ENCODE peak calls at places on chromosome 14, in five cellular contexts. U is left colon; P is stimulated activated CD4-positive, alpha-beta T cell treated with anti-CD3 and anti-CD28 coated beads, Interleukin-4, amount 100 ng/mL, for 4 hours; H is NCI-H1105; G is HL-60. F is an unnamed sample.

GRCh38 chr14:45902241-45902640 is 649.2 kb upstream of the MIS18BP1 start:
- DNase-seq in G (no peak), P (no peak), U (no peak), H (no peak), F (no peak)

GRCh38 chr14:77421241-77421640 is 2.1 kb downstream of the NOXRED1 start:
- DNase-seq in U (no peak), G (no peak), P (no peak), H (no peak), F (no peak)

GRCh38 chr14:102573591-102574046 is 18.8 kb upstream of the RCOR1 start:
- DNase-seq in U (no peak), G (no peak), P (no peak), H (no peak), F (no peak)

GRCh38 chr14:65425885-65426284 is 13.4 kb downstream of the FUT8 start:
- DNase-seq in H (no peak), G (no peak), U (no peak), P (no peak), F (no peak)

GRCh38 chr14:68208218-68208617 is 388.6 kb downstream of the RAD51B start:
- DNase-seq in H (no peak), G (no peak), U (no peak), P (no peak), F (no peak)

GRCh38 chr14:33317675-33318074 is 379.0 kb downstream of the NPAS3 start:
- DNase-seq in H (peak), U (no peak), P (no peak), G (no peak), F (no peak)

GRCh38 chr14:96502621-96503251 is 554 bp downstream of the PAPOLA start:
- DNase-seq in U (peak), H (peak), P (peak), G (peak), F (peak)

GRCh38 chr14:72961579-72962335 is 35.5 kb downstream of the DCAF4 start:
- DNase-seq in U (no peak), G (no peak), H (no peak), P (no peak), F (no peak)

GRCh38 chr14:94717808-94718207 is 52.1 kb downstream of the GSC start:
- DNase-seq in P (no peak), G (no peak), U (no peak), H (no peak), F (no peak)

GRCh38 chr14:104317500-104317805 is 179.1 kb downstream of the KIF26A start:
- DNase-seq in U (peak), P (no peak), H (no peak), G (no peak), F (no peak)

GRCh38 chr14:20435454-20436362 is at the start of gene KLHL33:
- DNase-seq in P (no peak), H (no peak), G (no peak), U (no peak), F (no peak)

GRCh38 chr14:55139696-55140509 is 10.9 kb downstream of the LGALS3 start:
- DNase-seq in U (no peak), G (no peak), P (no peak), H (no peak), F (no peak)